ENCODE peak calls at places on chromosome 1, in ten cellular contexts. One of them, this sample, is unnamed.

GRCh38 chr1:224256642-224257041 is 73.3 kb downstream of the NVL start:
- DNase-seq in GM23338: peak
- DNase-seq in fibroblast of the aortic adventitia: no peak
- DNase-seq in bronchial epithelial cell: no peak
- DNase-seq in MM.1S: no peak
- DNase-seq in epithelial cell of esophagus: peak
- DNase-seq in astrocyte of the spinal cord: no peak
- DNase-seq in HAP-1: no peak
- DNase-seq in pancreas: no peak
- DNase-seq in HepG2: no peak
- DNase-seq in this sample: peak

GRCh38 chr1:230758705-230759354 is 11.6 kb downstream of the CAPN9 start:
- DNase-seq in GM23338: no peak
- DNase-seq in fibroblast of the aortic adventitia: peak
- DNase-seq in bronchial epithelial cell: no peak
- DNase-seq in MM.1S: no peak
- DNase-seq in epithelial cell of esophagus: no peak
- DNase-seq in astrocyte of the spinal cord: no peak
- DNase-seq in HAP-1: no peak
- DNase-seq in pancreas: no peak
- DNase-seq in HepG2: no peak
- DNase-seq in this sample: no peak

GRCh38 chr1:235011064-235011598 is 117.5 kb downstream of the TOMM20 start:
- DNase-seq in GM23338: no peak
- DNase-seq in fibroblast of the aortic adventitia: no peak
- DNase-seq in bronchial epithelial cell: no peak
- DNase-seq in MM.1S: no peak
- DNase-seq in epithelial cell of esophagus: no peak
- DNase-seq in astrocyte of the spinal cord: no peak
- DNase-seq in HAP-1: no peak
- DNase-seq in pancreas: no peak
- DNase-seq in HepG2: no peak
- DNase-seq in this sample: no peak

GRCh38 chr1:166933137-166933536 is 42.2 kb downstream of the ILDR2 start:
- DNase-seq in GM23338: no peak
- DNase-seq in fibroblast of the aortic adventitia: no peak
- DNase-seq in bronchial epithelial cell: no peak
- DNase-seq in MM.1S: no peak
- DNase-seq in epithelial cell of esophagus: no peak
- DNase-seq in astrocyte of the spinal cord: no peak
- DNase-seq in HAP-1: no peak
- DNase-seq in pancreas: no peak
- DNase-seq in HepG2: no peak
- DNase-seq in this sample: no peak

GRCh38 chr1:36705629-36706028 is 222.9 kb upstream of the CSF3R start:
- DNase-seq in GM23338: no peak
- DNase-seq in fibroblast of the aortic adventitia: no peak
- DNase-seq in bronchial epithelial cell: no peak
- DNase-seq in MM.1S: no peak
- DNase-seq in epithelial cell of esophagus: no peak
- DNase-seq in astrocyte of the spinal cord: no peak
- DNase-seq in HAP-1: no peak
- DNase-seq in pancreas: no peak
- DNase-seq in HepG2: no peak
- DNase-seq in this sample: peak

GRCh38 chr1:6580588-6581270 is 935 bp downstream of the ZBTB48 start:
- DNase-seq in GM23338: peak
- DNase-seq in fibroblast of the aortic adventitia: no peak
- DNase-seq in bronchial epithelial cell: no peak
- DNase-seq in MM.1S: no peak
- DNase-seq in epithelial cell of esophagus: no peak
- DNase-seq in astrocyte of the spinal cord: no peak
- DNase-seq in HAP-1: peak
- DNase-seq in pancreas: peak
- DNase-seq in HepG2: no peak
- DNase-seq in this sample: peak

GRCh38 chr1:151970641-151971040 is 23.0 kb downstream of the S100A10 start:
- DNase-seq in GM23338: no peak
- DNase-seq in fibroblast of the aortic adventitia: peak
- DNase-seq in bronchial epithelial cell: peak
- DNase-seq in MM.1S: no peak
- DNase-seq in epithelial cell of esophagus: peak
- DNase-seq in astrocyte of the spinal cord: no peak
- DNase-seq in HAP-1: no peak
- DNase-seq in pancreas: no peak
- DNase-seq in HepG2: no peak
- DNase-seq in this sample: no peak

GRCh38 chr1:46616277-46617107 is at the start of gene MOB3C:
- DNase-seq in GM23338: peak
- DNase-seq in fibroblast of the aortic adventitia: peak
- DNase-seq in bronchial epithelial cell: no peak
- DNase-seq in MM.1S: peak
- DNase-seq in epithelial cell of esophagus: peak
- DNase-seq in astrocyte of the spinal cord: peak
- DNase-seq in HAP-1: peak
- DNase-seq in pancreas: peak
- DNase-seq in HepG2: no peak
- DNase-seq in this sample: peak

GRCh38 chr1:109902204-109902985 is 8.3 kb upstream of the CSF1 start:
- DNase-seq in GM23338: no peak
- DNase-seq in fibroblast of the aortic adventitia: no peak
- DNase-seq in bronchial epithelial cell: peak
- DNase-seq in MM.1S: no peak
- DNase-seq in epithelial cell of esophagus: peak
- DNase-seq in astrocyte of the spinal cord: no peak
- DNase-seq in HAP-1: no peak
- DNase-seq in pancreas: no peak
- DNase-seq in HepG2: no peak
- DNase-seq in this sample: no peak

GRCh38 chr1:163060343-163061007 is 8.7 kb upstream of the RGS4 start:
- DNase-seq in GM23338: no peak
- DNase-seq in fibroblast of the aortic adventitia: no peak
- DNase-seq in bronchial epithelial cell: no peak
- DNase-seq in MM.1S: no peak
- DNase-seq in epithelial cell of esophagus: no peak
- DNase-seq in astrocyte of the spinal cord: no peak
- DNase-seq in HAP-1: no peak
- DNase-seq in pancreas: no peak
- DNase-seq in HepG2: no peak
- DNase-seq in this sample: no peak

GRCh38 chr1:112762541-112763141 is 47.5 kb upstream of the PPM1J start:
- DNase-seq in GM23338: peak
- DNase-seq in fibroblast of the aortic adventitia: peak
- DNase-seq in bronchial epithelial cell: peak
- DNase-seq in MM.1S: no peak
- DNase-seq in epithelial cell of esophagus: peak
- DNase-seq in astrocyte of the spinal cord: no peak
- DNase-seq in HAP-1: no peak
- DNase-seq in pancreas: no peak
- DNase-seq in HepG2: no peak
- DNase-seq in this sample: no peak

GRCh38 chr1:91754348-91754747 is 131.6 kb downstream of the TGFBR3 start:
- DNase-seq in GM23338: no peak
- DNase-seq in fibroblast of the aortic adventitia: peak
- DNase-seq in bronchial epithelial cell: peak
- DNase-seq in MM.1S: no peak
- DNase-seq in epithelial cell of esophagus: peak
- DNase-seq in astrocyte of the spinal cord: peak
- DNase-seq in HAP-1: no peak
- DNase-seq in pancreas: no peak
- DNase-seq in HepG2: no peak
- DNase-seq in this sample: no peak

GRCh38 chr1:11431946-11432507 is 46.9 kb upstream of the DISP3 start:
- DNase-seq in GM23338: no peak
- DNase-seq in fibroblast of the aortic adventitia: no peak
- DNase-seq in bronchial epithelial cell: no peak
- DNase-seq in MM.1S: no peak
- DNase-seq in epithelial cell of esophagus: no peak
- DNase-seq in astrocyte of the spinal cord: no peak
- DNase-seq in HAP-1: no peak
- DNase-seq in pancreas: no peak
- DNase-seq in HepG2: no peak
- DNase-seq in this sample: peak

GRCh38 chr1:66852870-66853269 is 51.8 kb upstream of the INSL5 start:
- DNase-seq in GM23338: no peak
- DNase-seq in fibroblast of the aortic adventitia: no peak
- DNase-seq in bronchial epithelial cell: no peak
- DNase-seq in MM.1S: peak
- DNase-seq in epithelial cell of esophagus: peak
- DNase-seq in astrocyte of the spinal cord: no peak
- DNase-seq in HAP-1: no peak
- DNase-seq in pancreas: no peak
- DNase-seq in HepG2: no peak
- DNase-seq in this sample: no peak

GRCh38 chr1:203199481-203200058 is 13.1 kb upstream of the CHI3L1 start:
- DNase-seq in GM23338: no peak
- DNase-seq in fibroblast of the aortic adventitia: no peak
- DNase-seq in bronchial epithelial cell: no peak
- DNase-seq in MM.1S: no peak
- DNase-seq in epithelial cell of esophagus: no peak
- DNase-seq in astrocyte of the spinal cord: no peak
- DNase-seq in HAP-1: no peak
- DNase-seq in pancreas: no peak
- DNase-seq in HepG2: no peak
- DNase-seq in this sample: no peak

GRCh38 chr1:244863491-244864252 is 671 bp downstream of the HNRNPU start:
- DNase-seq in GM23338: no peak
- DNase-seq in fibroblast of the aortic adventitia: no peak
- DNase-seq in bronchial epithelial cell: no peak
- DNase-seq in MM.1S: no peak
- DNase-seq in epithelial cell of esophagus: peak
- DNase-seq in astrocyte of the spinal cord: no peak
- DNase-seq in HAP-1: peak
- DNase-seq in pancreas: peak
- DNase-seq in HepG2: no peak
- DNase-seq in this sample: no peak

GRCh38 chr1:232096751-232097150 is 470.2 kb downstream of the DISC1 start:
- DNase-seq in GM23338: no peak
- DNase-seq in fibroblast of the aortic adventitia: no peak
- DNase-seq in bronchial epithelial cell: no peak
- DNase-seq in MM.1S: no peak
- DNase-seq in epithelial cell of esophagus: no peak
- DNase-seq in astrocyte of the spinal cord: no peak
- DNase-seq in HAP-1: no peak
- DNase-seq in pancreas: no peak
- DNase-seq in HepG2: no peak
- DNase-seq in this sample: no peak

GRCh38 chr1:240099748-240100147 is 8.1 kb downstream of the FMN2 start:
- DNase-seq in GM23338: no peak
- DNase-seq in fibroblast of the aortic adventitia: no peak
- DNase-seq in bronchial epithelial cell: no peak
- DNase-seq in MM.1S: no peak
- DNase-seq in epithelial cell of esophagus: no peak
- DNase-seq in astrocyte of the spinal cord: no peak
- DNase-seq in HAP-1: no peak
- DNase-seq in pancreas: no peak
- DNase-seq in HepG2: no peak
- DNase-seq in this sample: no peak
- H3K4me3 ChIP-seq in GM23338: no peak
- H3K4me3 ChIP-seq in fibroblast of the aortic adventitia: no peak
- H3K4me3 ChIP-seq in bronchial epithelial cell: no peak
- H3K4me3 ChIP-seq in MM.1S: no peak
- H3K4me3 ChIP-seq in epithelial cell of esophagus: no peak
- H3K4me3 ChIP-seq in astrocyte of the spinal cord: no peak
- H3K4me3 ChIP-seq in HAP-1: no peak
- H3K4me3 ChIP-seq in pancreas: no peak
- H3K4me3 ChIP-seq in HepG2: no peak
- H3K4me3 ChIP-seq in this sample: no peak

GRCh38 chr1:209431402-209431801 is 152.1 kb upstream of the CAMK1G start:
- DNase-seq in GM23338: no peak
- DNase-seq in fibroblast of the aortic adventitia: no peak
- DNase-seq in bronchial epithelial cell: no peak
- DNase-seq in MM.1S: no peak
- DNase-seq in epithelial cell of esophagus: no peak
- DNase-seq in astrocyte of the spinal cord: no peak
- DNase-seq in HAP-1: no peak
- DNase-seq in pancreas: no peak
- DNase-seq in HepG2: no peak
- DNase-seq in this sample: no peak
- H3K4me3 ChIP-seq in GM23338: no peak
- H3K4me3 ChIP-seq in fibroblast of the aortic adventitia: no peak
- H3K4me3 ChIP-seq in bronchial epithelial cell: peak
- H3K4me3 ChIP-seq in MM.1S: no peak
- H3K4me3 ChIP-seq in epithelial cell of esophagus: peak
- H3K4me3 ChIP-seq in astrocyte of the spinal cord: no peak
- H3K4me3 ChIP-seq in HAP-1: no peak
- H3K4me3 ChIP-seq in pancreas: no peak
- H3K4me3 ChIP-seq in HepG2: no peak
- H3K4me3 ChIP-seq in this sample: peak

GRCh38 chr1:169697769-169698168 is 13.7 kb downstream of the SELL start:
- DNase-seq in GM23338: no peak
- DNase-seq in fibroblast of the aortic adventitia: no peak
- DNase-seq in bronchial epithelial cell: no peak
- DNase-seq in MM.1S: no peak
- DNase-seq in epithelial cell of esophagus: no peak
- DNase-seq in astrocyte of the spinal cord: no peak
- DNase-seq in HAP-1: no peak
- DNase-seq in pancreas: no peak
- DNase-seq in HepG2: no peak
- DNase-seq in this sample: no peak

GRCh38 chr1:169694304-169694703 is 17.1 kb downstream of the SELL start:
- DNase-seq in GM23338: peak
- DNase-seq in fibroblast of the aortic adventitia: no peak
- DNase-seq in bronchial epithelial cell: no peak
- DNase-seq in MM.1S: peak
- DNase-seq in epithelial cell of esophagus: no peak
- DNase-seq in astrocyte of the spinal cord: no peak
- DNase-seq in HAP-1: no peak
- DNase-seq in pancreas: no peak
- DNase-seq in HepG2: no peak
- DNase-seq in this sample: no peak

GRCh38 chr1:169698976-169699375 is 12.4 kb downstream of the SELL start:
- DNase-seq in GM23338: no peak
- DNase-seq in fibroblast of the aortic adventitia: no peak
- DNase-seq in bronchial epithelial cell: no peak
- DNase-seq in MM.1S: no peak
- DNase-seq in epithelial cell of esophagus: no peak
- DNase-seq in astrocyte of the spinal cord: no peak
- DNase-seq in HAP-1: no peak
- DNase-seq in pancreas: no peak
- DNase-seq in HepG2: no peak
- DNase-seq in this sample: no peak

GRCh38 chr1:169699769-169700168 is 11.7 kb downstream of the SELL start:
- DNase-seq in GM23338: no peak
- DNase-seq in fibroblast of the aortic adventitia: no peak
- DNase-seq in bronchial epithelial cell: no peak
- DNase-seq in MM.1S: no peak
- DNase-seq in epithelial cell of esophagus: no peak
- DNase-seq in astrocyte of the spinal cord: no peak
- DNase-seq in HAP-1: no peak
- DNase-seq in pancreas: no peak
- DNase-seq in HepG2: no peak
- DNase-seq in this sample: no peak

GRCh38 chr1:169696273-169697100 is 14.9 kb downstream of the SELL start:
- DNase-seq in GM23338: no peak
- DNase-seq in fibroblast of the aortic adventitia: no peak
- DNase-seq in bronchial epithelial cell: peak
- DNase-seq in MM.1S: no peak
- DNase-seq in epithelial cell of esophagus: peak
- DNase-seq in astrocyte of the spinal cord: no peak
- DNase-seq in HAP-1: no peak
- DNase-seq in pancreas: no peak
- DNase-seq in HepG2: no peak
- DNase-seq in this sample: no peak
- H3K4me3 ChIP-seq in GM23338: no peak
- H3K4me3 ChIP-seq in fibroblast of the aortic adventitia: no peak
- H3K4me3 ChIP-seq in bronchial epithelial cell: no peak
- H3K4me3 ChIP-seq in MM.1S: no peak
- H3K4me3 ChIP-seq in epithelial cell of esophagus: no peak
- H3K4me3 ChIP-seq in astrocyte of the spinal cord: no peak
- H3K4me3 ChIP-seq in HAP-1: no peak
- H3K4me3 ChIP-seq in pancreas: no peak
- H3K4me3 ChIP-seq in HepG2: no peak
- H3K4me3 ChIP-seq in this sample: no peak

GRCh38 chr1:51989582-51990477 is 670 bp downstream of the RAB3B start:
- DNase-seq in GM23338: peak
- DNase-seq in fibroblast of the aortic adventitia: no peak
- DNase-seq in bronchial epithelial cell: no peak
- DNase-seq in MM.1S: no peak
- DNase-seq in epithelial cell of esophagus: no peak
- DNase-seq in astrocyte of the spinal cord: no peak
- DNase-seq in HAP-1: peak
- DNase-seq in pancreas: no peak
- DNase-seq in HepG2: no peak
- DNase-seq in this sample: peak
- H3K4me3 ChIP-seq in GM23338: peak
- H3K4me3 ChIP-seq in fibroblast of the aortic adventitia: peak
- H3K4me3 ChIP-seq in bronchial epithelial cell: peak
- H3K4me3 ChIP-seq in MM.1S: peak
- H3K4me3 ChIP-seq in epithelial cell of esophagus: peak
- H3K4me3 ChIP-seq in astrocyte of the spinal cord: peak
- H3K4me3 ChIP-seq in HAP-1: peak
- H3K4me3 ChIP-seq in pancreas: peak
- H3K4me3 ChIP-seq in HepG2: peak
- H3K4me3 ChIP-seq in this sample: peak

This sample was measured in H7.